ENCODE peak calls at places on chromosome 1, in four cellular contexts. G, R, F and K are unnamed samples.

GRCh38 chr1:160625725-160626498 is 20.9 kb downstream of the SLAMF1 start:
- DNase-seq in G (peak; percentile 30), R (no peak), F (no peak), K (no peak)

GRCh38 chr1:115865704-115866380 is 24.9 kb upstream of the NHLH2 start:
- DNase-seq in G (no peak), R (no peak), F (no peak), K (peak; percentile 9)

GRCh38 chr1:96962807-96963206 is 241.2 kb downstream of the PTBP2 start:
- DNase-seq in G (no peak), R (no peak), F (peak; percentile 30), K (peak; percentile 51)

GRCh38 chr1:47569681-47570470 is 132.0 kb downstream of the FOXD2 start:
- DNase-seq in G (peak; percentile 82), R (peak; percentile 98), F (peak; percentile 81), K (peak; percentile 74)

GRCh38 chr1:152658649-152659048 is 4.5 kb upstream of the LCE2D start:
- DNase-seq in G (no peak), R (no peak), F (no peak), K (no peak)

GRCh38 chr1:21655748-21656147 is 13.4 kb downstream of the RAP1GAP start:
- DNase-seq in G (no peak), R (peak; percentile 93), F (peak; percentile 50), K (no peak)

GRCh38 chr1:212291505-212292134 is 6.4 kb downstream of the PPP2R5A start:
- DNase-seq in G (peak; percentile 10), R (no peak), F (peak; percentile 36), K (peak; percentile 67)

GRCh38 chr1:23953020-23953419 is 6.6 kb upstream of the PNRC2 start:
- DNase-seq in G (no peak), R (no peak), F (no peak), K (no peak)

GRCh38 chr1:6475381-6476133 is 9.6 kb upstream of the TNFRSF25 start:
- DNase-seq in G (peak; percentile 69), R (peak; percentile 99), F (peak; percentile 67), K (peak; percentile 66)

GRCh38 chr1:230977781-230978490 is 725 bp downstream of the TTC13 start:
- DNase-seq in G (peak; percentile 33), R (peak; percentile 85), F (peak; percentile 46), K (peak; percentile 61)

GRCh38 chr1:85417017-85417416 is 47.9 kb downstream of the DDAH1 start:
- DNase-seq in G (no peak), R (no peak), F (no peak), K (no peak)

GRCh38 chr1:21018673-21019072 is 158.0 kb downstream of the EIF4G3 start:
- DNase-seq in G (no peak), R (no peak), F (no peak), K (no peak)

GRCh38 chr1:203673550-203674411 is 47.1 kb downstream of the ATP2B4 start:
- DNase-seq in G (peak; percentile 90), R (peak; percentile 98), F (peak; percentile 80), K (no peak)

GRCh38 chr1:216523449-216524190 is 100.4 kb upstream of the USH2A start:
- DNase-seq in G (no peak), R (peak; percentile 39), F (no peak), K (no peak)

GRCh38 chr1:36516372-36517018 is 33.8 kb upstream of the CSF3R start:
- DNase-seq in G (peak; percentile 67), R (peak; percentile 95), F (peak; percentile 51), K (peak; percentile 76)

GRCh38 chr1:204647805-204648153 is 37.8 kb downstream of the LRRN2 start:
- DNase-seq in G (no peak), R (peak; percentile 60), F (no peak), K (no peak)

GRCh38 chr1:84366786-84367185 is 31.5 kb upstream of the DNASE2B start:
- DNase-seq in G (no peak), R (peak; percentile 58), F (no peak), K (peak; percentile 93)

GRCh38 chr1:159197767-159198557 is 6.7 kb upstream of the ACKR1 start:
- DNase-seq in G (peak; percentile 89), R (peak; percentile 92), F (peak; percentile 82), K (peak; percentile 84)

GRCh38 chr1:3992103-3992556 is 92.1 kb upstream of the C1orf174 start:
- DNase-seq in G (no peak), R (no peak), F (no peak), K (peak; percentile 2)

GRCh38 chr1:11399250-11399649 is 79.7 kb upstream of the DISP3 start:
- DNase-seq in G (no peak), R (no peak), F (no peak), K (no peak)

GRCh38 chr1:161182214-161182613 is 4.9 kb upstream of the B4GALT3 start:
- DNase-seq in G (no peak), R (no peak), F (no peak), K (no peak)

GRCh38 chr1:10664251-10664650 is 132.2 kb downstream of the CASZ1 start:
- DNase-seq in G (peak; percentile 94), R (no peak), F (no peak), K (no peak)

GRCh38 chr1:25609921-25610320 is 6.7 kb upstream of the MAN1C1 start:
- DNase-seq in G (no peak), R (no peak), F (no peak), K (no peak)

GRCh38 chr1:25613091-25613490 is 3.5 kb upstream of the MAN1C1 start:
- DNase-seq in G (no peak), R (no peak), F (no peak), K (no peak)

GRCh38 chr1:25612421-25612820 is 4.2 kb upstream of the MAN1C1 start:
- DNase-seq in G (no peak), R (no peak), F (no peak), K (no peak)

GRCh38 chr1:25611843-25612242 is 4.7 kb upstream of the MAN1C1 start:
- DNase-seq in G (no peak), R (no peak), F (no peak), K (no peak)

GRCh38 chr1:25610822-25611630 is 5.6 kb upstream of the MAN1C1 start:
- DNase-seq in G (peak; percentile 24), R (no peak), F (no peak), K (no peak)
- TF ChIP-seq CTCF in G (peak; percentile 35), R (peak; percentile 59), F (no peak), K (peak; percentile 48)

DNA sequence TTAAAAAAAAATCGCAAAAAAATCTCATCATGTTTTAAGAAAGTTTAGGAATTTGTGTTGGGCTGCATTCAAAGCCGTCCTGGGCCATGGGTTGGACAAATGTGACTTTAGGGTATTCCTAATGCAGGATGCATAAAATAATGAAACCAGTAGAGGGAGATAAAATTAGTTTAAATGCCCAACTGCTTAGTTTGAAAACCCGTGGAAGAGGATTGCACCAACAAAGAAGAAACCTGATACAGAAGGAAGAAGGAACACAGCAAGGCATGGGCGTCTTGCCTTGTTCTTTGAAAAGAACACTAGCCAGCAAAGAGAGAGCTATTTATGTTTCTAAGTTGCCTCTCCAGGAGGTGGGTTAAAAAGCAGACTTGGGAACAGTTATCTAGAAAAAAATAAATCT is 37.9 kb downstream of the WDR3 start:
- DNase-seq in G (no peak), R (peak; percentile 42), F (no peak), K (peak; percentile 73)
- TF ChIP-seq CTCF in G (peak; percentile 18), R (peak; percentile 38), F (no peak), K (peak; percentile 42)

DNA sequence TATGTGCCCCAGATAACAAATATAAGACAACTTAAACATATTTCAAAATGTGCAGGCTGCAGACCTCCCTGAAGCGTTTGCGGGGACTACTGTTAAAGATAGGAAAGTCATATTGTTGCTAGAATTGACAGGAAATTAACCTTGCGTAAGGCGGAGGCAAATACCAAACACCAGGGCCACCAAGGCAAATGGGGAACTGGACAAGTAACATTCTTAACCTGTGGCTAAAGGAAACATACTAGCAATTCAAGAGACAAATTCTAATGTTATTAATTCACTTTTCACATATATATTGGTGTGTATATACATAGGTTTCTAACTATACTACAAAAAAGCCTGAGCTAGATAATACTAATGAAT is 6.8 kb downstream of the HAPLN2 start:
- DNase-seq in G (no peak), R (no peak), F (no peak), K (no peak)
- TF ChIP-seq CTCF in G (peak; percentile 20), R (peak; percentile 3), F (no peak), K (no peak)

GRCh38 chr1:239677362-239677761 is 291.0 kb downstream of the CHRM3 start:
- DNase-seq in G (no peak), R (no peak), F (no peak), K (no peak)

GRCh38 chr1:239678181-239678580 is 291.8 kb downstream of the CHRM3 start:
- DNase-seq in G (no peak), R (no peak), F (no peak), K (no peak)

GRCh38 chr1:239676522-239677273 is 290.3 kb downstream of the CHRM3 start:
- DNase-seq in G (no peak), R (no peak), F (no peak), K (no peak)

GRCh38 chr1:239675735-239676134 is 289.4 kb downstream of the CHRM3 start:
- DNase-seq in G (no peak), R (no peak), F (no peak), K (no peak)

DNA sequence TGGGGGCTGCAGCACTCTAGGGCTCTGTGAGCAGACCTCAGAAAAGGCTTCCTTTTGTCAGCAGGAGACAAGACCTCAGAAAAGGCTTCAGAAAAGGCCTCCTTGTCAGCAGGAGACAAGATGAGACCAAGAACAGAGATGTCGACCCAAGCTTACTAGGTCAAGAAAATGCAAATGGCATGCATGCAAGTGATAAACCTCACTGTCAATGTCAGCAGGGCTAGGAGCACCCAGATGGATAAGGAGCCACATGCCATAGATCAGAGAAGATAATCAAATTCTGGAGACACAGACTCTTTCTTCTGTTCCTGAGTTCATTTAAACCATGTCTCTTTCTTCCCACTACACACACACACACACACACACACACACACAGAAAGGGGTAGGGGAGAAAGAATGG is 285.9 kb downstream of the CHRM3 start:
- DNase-seq in G (no peak), R (no peak), F (no peak), K (no peak)
- TF ChIP-seq CTCF in G (no peak), R (no peak), F (no peak), K (no peak)

DNA sequence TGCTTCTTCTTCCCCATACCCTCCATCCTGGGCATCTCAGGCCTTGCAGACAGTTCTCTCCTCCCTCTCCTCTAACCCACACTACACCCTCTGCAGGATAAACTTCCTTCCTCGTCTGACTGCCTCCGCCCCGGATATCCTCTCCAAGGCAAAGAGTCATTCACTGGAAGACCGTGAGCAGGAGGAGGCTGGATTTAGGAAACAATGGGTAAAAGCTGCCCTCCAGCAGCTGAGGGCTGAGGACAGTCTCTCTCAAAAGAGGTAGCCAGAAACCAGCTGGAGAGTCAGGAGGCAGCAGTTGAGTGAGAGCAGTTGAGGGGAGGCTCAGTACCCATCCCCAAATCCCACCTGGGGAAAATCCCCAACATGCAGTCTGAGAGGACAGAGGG is 1.4 kb downstream of the CSRP1 start:
- DNase-seq in G (peak; percentile 25), R (peak; percentile 96), F (peak; percentile 50), K (peak; percentile 83)
- TF ChIP-seq CTCF in G (no peak), R (peak; percentile 6), F (no peak), K (peak; percentile 5)

GRCh38 chr1:34681481-34682451 is 73.1 kb upstream of the GJB5 start:
- DNase-seq in G (peak; percentile 36), R (peak; percentile 79), F (peak; percentile 80), K (peak; percentile 62)
- TF ChIP-seq CTCF in G (peak; percentile 67), R (peak; percentile 72), F (peak; percentile 77), K (peak; percentile 87)